ENCODE peak calls at places on chromosomes 16 and 17, in seven cellular contexts. M is AG09319, J is T47D, Q is COR-L47, B is GM03348, S is amygdala, C is fibroblast of mammary gland. E is an unnamed sample.

GRCh38 chr16:30893744-30894539 is at the start of gene BCL7C:
- DNase-seq in C (peak), J (peak), M (peak), B (peak), S (peak), Q (peak), E (peak)

GRCh38 chr17:75909051-75909811 is 4.5 kb upstream of the MRPL38 start:
- DNase-seq in Q (peak), M (no peak), S (no peak), J (no peak), C (no peak), B (no peak), E (no peak)

GRCh38 chr16:70482624-70483023 is 28.2 kb downstream of the FCSK start:
- DNase-seq in M (no peak), J (no peak), C (peak), B (no peak), Q (no peak), S (no peak), E (no peak)

GRCh38 chr17:42276609-42277341 is 584 bp upstream of the STAT5B start:
- DNase-seq in B (peak), S (no peak), M (peak), Q (peak), C (peak), J (no peak), E (peak)

GRCh38 chr16:54462766-54463165 is 176.2 kb upstream of the IRX3 start:
- DNase-seq in B (no peak), C (peak), S (no peak), J (no peak), M (no peak), Q (no peak), E (no peak)

GRCh38 chr17:68198931-68199836 is 48.7 kb upstream of the AMZ2 start:
- DNase-seq in C (no peak), Q (peak), M (no peak), S (no peak), B (no peak), J (no peak), E (no peak)

GRCh38 chr16:8885674-8886592 is 3.8 kb downstream of the LITAFD start:
- DNase-seq in Q (no peak), B (peak), J (no peak), M (no peak), S (no peak), C (peak), E (peak)

GRCh38 chr16:1288813-1289479 is 20.5 kb upstream of the UBE2I start:
- DNase-seq in Q (peak), B (no peak), M (no peak), J (no peak), S (no peak), C (no peak), E (no peak)

GRCh38 chr17:6638046-6638908 is 2.2 kb downstream of the KIAA0753 start:
- DNase-seq in S (no peak), B (no peak), C (no peak), J (no peak), M (no peak), Q (no peak), E (no peak)

GRCh38 chr17:47789611-47790520 is 31.7 kb downstream of the OSBPL7 start:
- DNase-seq in C (peak), J (peak), B (peak), S (peak), M (no peak), Q (peak), E (peak)

GRCh38 chr16:2856061-2856670 is 1.8 kb downstream of the PRSS22 start:
- DNase-seq in C (no peak), J (peak), Q (no peak), M (no peak), B (peak), S (no peak), E (peak)

GRCh38 chr17:42518046-42518754 is 17.8 kb upstream of the NAGLU start:
- DNase-seq in J (no peak), B (peak), Q (no peak), C (peak), M (peak), S (no peak), E (peak)

GRCh38 chr17:29111816-29112499 is 68.2 kb downstream of the MYO18A start:
- DNase-seq in B (peak), Q (peak), S (peak), J (peak), M (peak), C (peak), E (peak)

GRCh38 chr17:74935048-74935447 is 650 bp upstream of the OTOP3 start:
- DNase-seq in S (no peak), C (no peak), Q (no peak), B (no peak), J (no peak), M (no peak), E (no peak)

GRCh38 chr17:9290226-9290613 is 268.9 kb downstream of the NTN1 start:
- DNase-seq in J (no peak), C (no peak), Q (no peak), B (no peak), M (no peak), S (no peak), E (no peak)

GRCh38 chr17:35913611-35914010 is 17.0 kb downstream of the RDM1 start:
- DNase-seq in C (no peak), S (no peak), M (no peak), Q (no peak), B (no peak), J (no peak), E (no peak)

GRCh38 chr16:81808933-81809480 is 29.9 kb downstream of the PLCG2 start:
- DNase-seq in M (no peak), S (no peak), J (no peak), C (no peak), Q (no peak), B (no peak), E (no peak)

GRCh38 chr16:87125206-87126155 is 191.7 kb downstream of the C16orf95 start:
- DNase-seq in M (no peak), B (no peak), Q (no peak), J (no peak), C (no peak), S (no peak), E (no peak)

GRCh38 chr17:17445925-17446665 is 30.7 kb upstream of the MED9 start:
- DNase-seq in M (peak), C (peak), J (peak), B (peak), S (no peak), Q (peak), E (peak)

GRCh38 chr16:69424053-69424934 is at the start of gene CYB5B:
- DNase-seq in C (peak), B (peak), S (peak), J (peak), M (peak), Q (peak), E (peak)

GRCh38 chr16:85395913-85396878 is 216.9 kb upstream of the GSE1 start:
- DNase-seq in J (no peak), S (no peak), M (no peak), Q (peak), C (peak), B (peak), E (no peak)

GRCh38 chr16:4624827-4625616 is 396 bp downstream of the MGRN1 start:
- DNase-seq in J (no peak), M (no peak), C (peak), Q (no peak), B (peak), S (peak), E (peak)

GRCh38 chr17:15456972-15457722 is 10.3 kb downstream of the CDRT4 start:
- DNase-seq in M (peak), Q (no peak), J (no peak), B (peak), S (peak), C (peak), E (peak)

GRCh38 chr16:58678269-58678668 is 6.3 kb downstream of the SLC38A7 start:
- DNase-seq in B (no peak), M (no peak), J (no peak), C (no peak), Q (no peak), S (no peak), E (no peak)

GRCh38 chr17:77778636-77779524 is 179.6 kb upstream of the TNRC6C start:
- DNase-seq in M (no peak), S (peak), J (peak), C (no peak), B (no peak), Q (peak), E (no peak)

GRCh38 chr17:9512323-9513168 is 63.1 kb downstream of the STX8 start:
- DNase-seq in C (peak), M (no peak), J (no peak), Q (no peak), S (no peak), B (no peak), E (peak)

GRCh38 chr17:44293509-44294226 is 14.7 kb upstream of the RUNDC3A start:
- DNase-seq in Q (no peak), J (no peak), B (no peak), C (no peak), S (no peak), M (no peak), E (no peak)

GRCh38 chr16:6863135-6863534 is 469.5 kb upstream of the RBFOX1 start:
- DNase-seq in S (no peak), Q (no peak), M (no peak), C (no peak), J (no peak), B (no peak), E (no peak)

GRCh38 chr17:4998666-4999428 is 1.1 kb downstream of the KIF1C start:
- DNase-seq in M (no peak), S (no peak), Q (no peak), J (peak), B (peak), C (no peak), E (no peak)

GRCh38 chr16:21646721-21647561 is 5.5 kb downstream of the IGSF6 start:
- DNase-seq in S (no peak), J (no peak), M (no peak), Q (no peak), B (no peak), C (no peak), E (no peak)

GRCh38 chr17:82248815-82249638 is 20.2 kb downstream of the SLC16A3 start:
- DNase-seq in B (no peak), Q (no peak), M (no peak), C (no peak), J (no peak), S (no peak), E (no peak)

GRCh38 chr17:68127914-68128313 is 92.4 kb downstream of the KPNA2 start:
- DNase-seq in M (no peak), C (no peak), S (no peak), J (no peak), B (no peak), Q (no peak), E (no peak)

GRCh38 chr17:80968602-80969029 is 23.0 kb upstream of the CHMP6 start:
- DNase-seq in Q (peak), J (no peak), C (no peak), B (peak), S (peak), M (peak), E (no peak)

GRCh38 chr17:50934161-50934560 is 68.0 kb upstream of the TOB1 start:
- DNase-seq in Q (no peak), S (no peak), B (no peak), M (no peak), C (no peak), J (no peak), E (no peak)

GRCh38 chr17:48307814-48308411 is 122.1 kb downstream of the SKAP1 start:
- DNase-seq in M (peak), Q (peak), B (peak), J (peak), S (no peak), C (peak), E (peak)

GRCh38 chr17:31877911-31878702 is 19.1 kb upstream of the COPRS start:
- DNase-seq in C (peak), M (no peak), B (no peak), S (no peak), Q (no peak), J (no peak), E (no peak)

GRCh38 chr17:6755731-6756184 is at the start of gene XAF1:
- DNase-seq in B (peak), S (no peak), C (peak), J (no peak), Q (no peak), M (peak), E (peak)

GRCh38 chr16:11610580-11610979 is 23.9 kb upstream of the LITAF start:
- DNase-seq in B (no peak), Q (no peak), C (no peak), M (no peak), S (no peak), J (no peak), E (no peak)

GRCh38 chr17:75875940-75876189 is 2.5 kb downstream of the TRIM47 start:
- DNase-seq in M (no peak), Q (peak), J (no peak), S (no peak), C (no peak), B (no peak), E (no peak)